ENCODE peak calls at places on chromosomes 5 and 9, in five cellular contexts. O, B, X, P and U are unnamed samples.

GRCh38 chr9:4339783-4340335 is 40.0 kb upstream of the GLIS3 start:
- DNase-seq in O (no peak), B (no peak), X (no peak), P (no peak), U (no peak)

GRCh38 chr5:71972777-71973473 is 134.3 kb upstream of the MAP1B start:
- DNase-seq in O (no peak), B (no peak), X (no peak), P (no peak), U (no peak)

GRCh38 chr9:93587284-93587650 is 10.9 kb downstream of the PHF2 start:
- DNase-seq in O (no peak), B (no peak), X (no peak), P (no peak), U (no peak)

GRCh38 chr9:77453857-77454647 is 194.1 kb downstream of the GNA14 start:
- DNase-seq in O (no peak), B (no peak), X (no peak), P (no peak), U (no peak)

GRCh38 chr5:107874810-107875209 is 204.1 kb upstream of the EFNA5 start:
- DNase-seq in O (no peak), B (no peak), X (no peak), P (no peak), U (no peak)

GRCh38 chr9:112404367-112404979 is 24.6 kb downstream of the HSDL2 start:
- DNase-seq in O (no peak), B (no peak), X (no peak), P (no peak), U (no peak)

GRCh38 chr9:23821400-23822181 is 4.4 kb downstream of the ELAVL2 start:
- DNase-seq in O (no peak), B (no peak), X (no peak), P (no peak), U (no peak)

GRCh38 chr5:80142996-80143395 is 107.8 kb downstream of the THBS4 start:
- DNase-seq in O (no peak), B (no peak), X (no peak), P (no peak), U (no peak)

GRCh38 chr5:33091571-33092363 is 349.0 kb upstream of the TARS1 start:
- DNase-seq in O (no peak), B (no peak), X (no peak), P (no peak), U (no peak)

GRCh38 chr5:3122985-3123762 is 371.7 kb upstream of the IRX2 start:
- DNase-seq in O (no peak), B (no peak), X (no peak), P (no peak), U (no peak)